ENCODE peak calls at places on chromosomes 11 and 22, in four cellular contexts. U, D, C and B are unnamed samples.

GRCh38 chr11:88420165-88420781 is 82.7 kb upstream of the CTSC start:
- DNase-seq in D (peak; percentile 78), U (no peak), C (peak; percentile 30), B (peak; percentile 73)

GRCh38 chr11:111086058-111086457 is 159.5 kb upstream of the POU2AF2 start:
- DNase-seq in C (no peak), U (no peak), D (no peak), B (no peak)

GRCh38 chr11:75635009-75635909 is 33.6 kb downstream of the MAP6 start:
- DNase-seq in D (peak; percentile 75), C (peak; percentile 34), U (peak; percentile 75), B (no peak)

GRCh38 chr11:66886671-66887221 is 29.9 kb downstream of the LRFN4 start:
- DNase-seq in D (peak; percentile 88), U (no peak), C (peak; percentile 32), B (peak; percentile 43)

GRCh38 chr11:128180446-128181089 is 406.8 kb downstream of the ETS1 start:
- DNase-seq in C (no peak), U (no peak), D (peak; percentile 92), B (peak; percentile 80)

GRCh38 chr11:70873736-70874412 is 378.5 kb downstream of the SHANK2 start:
- DNase-seq in C (no peak), U (no peak), D (no peak), B (peak; percentile 28)

GRCh38 chr22:27252282-27253049 is 549.1 kb downstream of the MN1 start:
- DNase-seq in U (peak; percentile 87), D (peak; percentile 94), C (peak; percentile 39), B (no peak)

GRCh38 chr11:91966368-91966767 is 258.2 kb upstream of the FAT3 start:
- DNase-seq in U (no peak), C (no peak), D (no peak), B (no peak)

GRCh38 chr11:2465201-2466068 is 20.6 kb downstream of the KCNQ1 start:
- DNase-seq in D (no peak), U (peak; percentile 58), C (no peak), B (peak; percentile 49)

GRCh38 chr22:19287889-19288288 is 3.6 kb downstream of the CLTCL1 start:
- DNase-seq in D (peak; percentile 90), C (no peak), U (no peak), B (no peak)

GRCh38 chr11:44927174-44927661 is 23.5 kb downstream of the TP53I11 start:
- DNase-seq in D (peak; percentile 83), U (peak; percentile 80), C (peak; percentile 65), B (no peak)

GRCh38 chr11:69240332-69241074 is 53.5 kb upstream of the MYEOV start:
- DNase-seq in C (peak; percentile 33), U (no peak), D (peak; percentile 45), B (no peak)

GRCh38 chr11:126359431-126360048 is 4.1 kb downstream of the ST3GAL4 start:
- DNase-seq in U (peak; percentile 92), C (peak; percentile 38), D (peak; percentile 86), B (peak; percentile 57)

GRCh38 chr11:46388619-46389449 is 2.7 kb downstream of the CHRM4 start:
- DNase-seq in C (no peak), D (peak; percentile 6), U (no peak), B (no peak)

GRCh38 chr11:46389450-46390330 is 1.9 kb downstream of the CHRM4 start:
- DNase-seq in U (peak; percentile 74), C (peak; percentile 68), D (peak; percentile 72), B (peak; percentile 77)

GRCh38 chr11:46391578-46392420 is at the start of gene CHRM4:
- DNase-seq in D (peak; percentile 52), C (peak; percentile 37), U (peak; percentile 53), B (no peak)

GRCh38 chr11:46391186-46391577 is 394 bp downstream of the CHRM4 start:
- DNase-seq in U (no peak), D (no peak), C (no peak), B (no peak)

GRCh38 chr11:46390331-46391171 is 1.0 kb downstream of the CHRM4 start:
- DNase-seq in D (no peak), C (no peak), U (peak; percentile 59), B (peak; percentile 51)
- H3K27me3 ChIP-seq in D (peaks cover 20% of the 10 kb centered on the region), C (no peaks in the 10 kb centered on the region), U (peaks cover 73% of the 10 kb centered on the region), B (peaks cover 35% of the 10 kb centered on the region)

GRCh38 chr11:31800398-31801265 is 10.5 kb downstream of the PAX6 start:
- DNase-seq in C (no peak), D (no peak), U (no peak), B (no peak)

GRCh38 chr11:31801298-31801702 is 9.8 kb downstream of the PAX6 start:
- DNase-seq in U (no peak), C (no peak), D (no peak), B (no peak)

GRCh38 chr11:31799036-31799793 is 11.9 kb downstream of the PAX6 start:
- DNase-seq in D (no peak), C (no peak), U (no peak), B (no peak)

GRCh38 chr11:31798057-31799035 is 12.8 kb downstream of the PAX6 start:
- DNase-seq in C (no peak), D (no peak), U (no peak), B (no peak)

GRCh38 chr11:31799794-31800397 is 11.2 kb downstream of the PAX6 start:
- DNase-seq in D (no peak), U (no peak), C (no peak), B (no peak)
- H3K27me3 ChIP-seq in D (peaks cover 100% of the 10 kb centered on the region), U (peaks cover 93% of the 10 kb centered on the region), C (no peaks in the 10 kb centered on the region), B (peaks cover 97% of the 10 kb centered on the region)

GRCh38 chr11:123641495-123641840 is 13.0 kb downstream of the SCN3B start:
- DNase-seq in C (no peak), D (no peak), U (no peak), B (no peak)
- H3K27me3 ChIP-seq in C (no peaks in the 10 kb centered on the region), D (no peaks in the 10 kb centered on the region), U (peaks cover 9% of the 10 kb centered on the region), B (peaks cover 9% of the 10 kb centered on the region)

GRCh38 chr22:22139364-22139763 is 105.2 kb upstream of the VPREB1 start:
- DNase-seq in U (no peak), C (no peak), D (no peak), B (no peak)
- H3K27me3 ChIP-seq in U (peaks cover 22% of the 10 kb centered on the region), C (no peaks in the 10 kb centered on the region), D (peaks cover 74% of the 10 kb centered on the region), B (no peaks in the 10 kb centered on the region)

GRCh38 chr22:22420580-22420979 is 88.0 kb downstream of the ZNF280B start:
- DNase-seq in C (no peak), D (no peak), U (no peak), B (no peak)

GRCh38 chr22:22424210-22424800 is 84.2 kb downstream of the ZNF280B start:
- DNase-seq in D (peak; percentile 5), U (no peak), C (no peak), B (no peak)

GRCh38 chr22:22421392-22421791 is 87.2 kb downstream of the ZNF280B start:
- DNase-seq in C (no peak), U (no peak), D (no peak), B (no peak)

GRCh38 chr22:22423681-22424080 is 84.9 kb downstream of the ZNF280B start:
- DNase-seq in U (no peak), D (no peak), C (no peak), B (no peak)

GRCh38 chr22:22422629-22423112 is 85.9 kb downstream of the ZNF280B start:
- DNase-seq in C (peak; percentile 68), U (no peak), D (peak; percentile 71), B (no peak)
- H3K27me3 ChIP-seq in C (no peaks in the 10 kb centered on the region), U (peaks cover 41% of the 10 kb centered on the region), D (no peaks in the 10 kb centered on the region), B (peaks cover 47% of the 10 kb centered on the region)

GRCh38 chr11:72592698-72593097 is 81.5 kb downstream of the PDE2A start:
- DNase-seq in C (no peak), D (no peak), U (no peak), B (no peak)

GRCh38 chr11:72591785-72592490 is 82.3 kb downstream of the PDE2A start:
- DNase-seq in U (no peak), C (peak; percentile 18), D (no peak), B (no peak)

GRCh38 chr11:72589802-72590761 is 84.1 kb downstream of the PDE2A start:
- DNase-seq in D (peak; percentile 27), U (no peak), C (peak; percentile 69), B (no peak)

GRCh38 chr11:72588656-72589410 is 85.4 kb downstream of the PDE2A start:
- DNase-seq in C (no peak), D (no peak), U (peak; percentile 26), B (no peak)

DNA sequence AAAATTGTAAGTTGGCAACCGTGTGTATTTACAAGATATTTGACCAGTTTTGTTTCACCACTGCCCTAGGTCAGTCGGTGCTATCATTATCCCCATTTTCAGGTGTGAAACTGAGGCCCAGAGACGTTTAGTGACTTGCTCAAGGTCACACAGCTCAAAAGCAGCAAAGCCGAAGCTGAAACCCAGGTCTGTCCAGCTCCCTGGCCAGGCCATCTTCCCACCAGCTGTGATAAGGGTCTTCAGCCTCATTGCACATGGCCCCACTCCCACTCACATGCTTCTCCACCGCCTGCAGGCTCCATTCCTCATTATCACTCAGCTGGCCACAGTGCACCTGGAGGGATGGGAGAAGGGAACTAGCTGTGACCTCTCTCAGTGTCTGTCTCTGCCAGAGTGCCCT is 83.2 kb downstream of the PDE2A start:
- DNase-seq in D (no peak), C (no peak), U (no peak), B (no peak)
- H3K27me3 ChIP-seq in D (peaks cover 87% of the 10 kb centered on the region), C (no peaks in the 10 kb centered on the region), U (no peaks in the 10 kb centered on the region), B (peaks cover 31% of the 10 kb centered on the region)

GRCh38 chr22:26170795-26171194 is 1.5 kb downstream of the SEZ6L start:
- DNase-seq in C (peak; percentile 6), U (no peak), D (no peak), B (no peak)

GRCh38 chr22:26170112-26170492 is 840 bp downstream of the SEZ6L start:
- DNase-seq in U (no peak), C (no peak), D (no peak), B (no peak)

GRCh38 chr22:26168934-26169311 is 339 bp upstream of the SEZ6L start:
- DNase-seq in D (no peak), C (no peak), U (no peak), B (no peak)

GRCh38 chr22:26169312-26170111 is at the start of gene SEZ6L:
- DNase-seq in D (no peak), C (peak; percentile 13), U (no peak), B (no peak)

GRCh38 chr22:26168199-26168915 is 905 bp upstream of the SEZ6L start:
- DNase-seq in C (no peak), D (no peak), U (no peak), B (no peak)
- H3K27me3 ChIP-seq in C (no peaks in the 10 kb centered on the region), D (peaks cover 41% of the 10 kb centered on the region), U (peaks cover 83% of the 10 kb centered on the region), B (peaks cover 60% of the 10 kb centered on the region)

GRCh38 chr22:41916745-41917358 is 2.0 kb upstream of the SHISA8 start:
- DNase-seq in D (no peak), C (no peak), U (no peak), B (no peak)
- H3K27me3 ChIP-seq in D (peaks cover 90% of the 10 kb centered on the region), C (no peaks in the 10 kb centered on the region), U (peaks cover 88% of the 10 kb centered on the region), B (peaks cover 40% of the 10 kb centered on the region)

DNA sequence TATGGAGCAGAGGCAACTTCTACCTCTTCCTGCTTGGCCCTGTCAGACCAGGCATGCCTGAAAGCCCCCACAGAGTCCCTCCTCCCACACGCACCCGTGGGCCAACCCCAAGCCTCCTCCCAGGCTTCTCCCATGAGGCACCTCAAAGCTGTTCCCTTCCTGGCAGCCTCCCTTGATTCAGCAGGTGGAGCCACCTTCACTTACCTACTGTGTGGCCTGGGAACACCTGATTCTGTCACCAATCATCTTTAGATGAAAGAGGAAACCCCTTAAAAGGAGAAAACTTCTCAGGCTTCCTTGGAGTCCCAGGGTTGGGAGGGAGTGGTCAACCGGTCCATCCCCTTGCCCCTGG is 4.1 kb upstream of the TRIM29 start:
- DNase-seq in D (no peak), C (no peak), U (no peak), B (no peak)
- H3K27me3 ChIP-seq in D (peaks cover 6% of the 10 kb centered on the region), C (no peaks in the 10 kb centered on the region), U (peaks cover 13% of the 10 kb centered on the region), B (no peaks in the 10 kb centered on the region)

GRCh38 chr11:133785795-133786194 is 59.5 kb downstream of the SPATA19 start:
- DNase-seq in D (no peak), U (no peak), C (no peak), B (no peak)
- H3K27me3 ChIP-seq in D (peaks cover 30% of the 10 kb centered on the region), U (peaks cover 32% of the 10 kb centered on the region), C (no peaks in the 10 kb centered on the region), B (peaks cover 21% of the 10 kb centered on the region)